ENCODE peak calls at places on chromosomes 13 and 19, in six cellular contexts. N is adrenal gland, Y is A549, P is esophagus squamous epithelium, D is upper lobe of left lung, U is heart left ventricle. W is an unnamed sample.

GRCh38 chr13:80337011-80337688 is 3.8 kb downstream of the SPRY2 start:
- DNase-seq in P (no peak), N (no peak), Y (no peak), U (no peak), D (peak; percentile 73), W (no peak)

GRCh38 chr13:112103971-112104872 is 37.3 kb downstream of the SOX1 start:
- DNase-seq in Y (no peak), U (no peak), D (peak; percentile 81), N (no peak), P (no peak), W (no peak)

GRCh38 chr19:54189020-54189667 is at the start of gene MBOAT7:
- DNase-seq in P (no peak), N (no peak), U (no peak), Y (no peak), D (peak; percentile 96), W (no peak)

GRCh38 chr13:99395436-99395835 is 88.2 kb upstream of the GPR183 start:
- DNase-seq in U (no peak), P (no peak), D (no peak), Y (no peak), N (no peak), W (no peak)

GRCh38 chr13:111204438-111205177 is 89.5 kb downstream of the ARHGEF7 start:
- DNase-seq in D (peak; percentile 50), P (no peak), U (no peak), N (no peak), Y (no peak), W (no peak)

GRCh38 chr19:6479836-6480398 is 1.7 kb downstream of the DENND1C start:
- DNase-seq in P (no peak), U (no peak), D (no peak), N (no peak), Y (no peak), W (no peak)

GRCh38 chr13:49020940-49021548 is 45.3 kb downstream of the FNDC3A start:
- DNase-seq in D (no peak), U (no peak), P (no peak), N (no peak), Y (no peak), W (no peak)

GRCh38 chr19:13212759-13213330 is 62.6 kb downstream of the IER2 start:
- DNase-seq in U (peak; percentile 40), D (no peak), P (no peak), N (peak; percentile 37), Y (peak; percentile 76), W (peak; percentile 52)

GRCh38 chr19:4379383-4380253 is 20.7 kb downstream of the SH3GL1 start:
- DNase-seq in Y (peak; percentile 52), N (peak; percentile 30), P (no peak), U (no peak), D (peak; percentile 45), W (no peak)

GRCh38 chr19:54517483-54517882 is 14.9 kb downstream of the LAIR2 start:
- DNase-seq in N (peak; percentile 44), P (no peak), Y (peak; percentile 40), U (peak; percentile 59), D (no peak), W (peak; percentile 58)

GRCh38 chr19:10502524-10503001 is 593 bp downstream of the KEAP1 start:
- DNase-seq in D (peak; percentile 98), U (peak; percentile 96), P (peak; percentile 57), N (peak; percentile 94), Y (peak; percentile 87), W (peak; percentile 94)
- TF ChIP-seq POLR2A in D (peak; percentile 66), U (peak; percentile 60), P (peak; percentile 73), N (peak; percentile 90), Y (peak; percentile 39), W (no peak)

DNA sequence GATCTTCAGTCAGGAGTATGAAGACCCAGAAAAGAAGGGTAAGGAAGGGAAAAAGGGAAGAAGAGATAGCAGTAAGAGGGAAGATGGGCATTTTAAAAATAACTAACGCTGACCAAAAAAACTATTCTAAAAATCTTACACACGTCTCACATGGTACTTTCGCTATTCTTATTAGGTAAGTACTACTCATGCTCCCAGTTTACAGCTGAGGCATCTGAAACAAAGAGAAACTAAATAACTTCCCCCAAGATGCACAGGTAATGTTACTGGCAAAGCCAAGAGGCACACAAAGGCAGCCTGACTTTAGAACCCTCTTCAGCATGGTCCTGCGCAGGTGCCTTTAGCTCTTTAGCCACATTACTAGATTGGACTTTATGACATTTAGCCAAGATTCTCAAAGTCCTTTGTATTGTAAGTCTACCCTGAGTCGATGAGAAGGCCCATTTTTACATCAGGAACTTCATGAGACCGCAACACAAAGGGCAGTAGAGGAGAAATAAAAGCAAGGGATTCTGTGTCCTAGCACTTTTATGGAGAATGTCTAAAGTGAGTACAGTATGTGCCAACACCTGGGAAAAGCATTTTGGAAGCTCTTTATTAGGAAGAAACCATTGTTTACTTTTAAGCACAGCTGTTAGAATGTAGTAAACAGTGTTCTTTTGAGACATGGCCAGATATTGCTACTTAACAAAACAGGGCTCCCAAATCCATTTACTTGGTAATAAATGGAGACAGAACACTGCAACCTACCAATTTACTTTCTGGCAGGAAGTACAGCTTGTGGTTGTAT is 250.8 kb downstream of the KCTD12 start:
- DNase-seq in U (no peak), D (no peak), P (no peak), Y (no peak), N (no peak), W (no peak)
- TF ChIP-seq CTCF in U (no peak), D (no peak), P (no peak), Y (no peak), N (no peak), W (no peak)

DNA sequence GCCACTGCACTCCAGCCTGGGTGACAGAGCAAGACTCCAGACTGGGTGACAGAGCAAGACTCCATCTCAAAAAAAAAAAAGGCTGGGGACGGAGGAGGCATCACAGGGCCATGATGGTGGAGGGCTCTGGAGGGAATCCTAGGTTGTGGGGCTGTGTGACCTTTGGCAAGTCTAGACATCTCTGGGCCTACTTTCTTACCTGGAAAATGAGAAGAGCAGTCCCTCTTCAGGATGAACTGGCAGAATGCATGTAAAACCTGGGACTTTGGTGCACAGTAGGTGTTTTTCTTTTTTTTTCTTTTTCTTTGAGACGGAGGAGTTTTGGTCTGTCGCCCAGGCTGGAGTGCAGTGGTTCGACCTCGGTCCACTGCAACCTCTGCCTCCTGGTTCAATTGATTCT is 13.7 kb downstream of the CIB3 start:
- DNase-seq in Y (no peak), N (no peak), P (no peak), D (no peak), U (no peak), W (no peak)
- H3K9me3 ChIP-seq in Y (no peaks in the 10 kb centered on the region), N (no peaks in the 10 kb centered on the region), P (no peaks in the 10 kb centered on the region), D (no peaks in the 10 kb centered on the region), U (no peaks in the 10 kb centered on the region), W (no peaks in the 10 kb centered on the region)

GRCh38 chr19:35267818-35268545 is 780 bp upstream of the USF2 start:
- DNase-seq in Y (peak; percentile 87), P (no peak), D (peak; percentile 97), U (peak; percentile 86), N (peak; percentile 77), W (peak; percentile 69)

GRCh38 chr19:35269425-35270117 is 809 bp downstream of the USF2 start:
- DNase-seq in Y (peak; percentile 97), U (peak; percentile 89), N (peak; percentile 89), P (no peak), D (peak; percentile 95), W (peak; percentile 89)

GRCh38 chr19:35270381-35270811 is 1.6 kb downstream of the USF2 start:
- DNase-seq in N (no peak), D (peak; percentile 67), U (no peak), P (no peak), Y (no peak), W (no peak)

GRCh38 chr19:35266904-35267817 is 1.6 kb upstream of the USF2 start:
- DNase-seq in Y (peak; percentile 56), P (no peak), D (peak; percentile 90), N (peak; percentile 65), U (peak; percentile 65), W (peak; percentile 68)

GRCh38 chr19:35268546-35269424 is at the start of gene USF2:
- DNase-seq in Y (peak; percentile 93), U (peak; percentile 83), D (peak; percentile 92), P (no peak), N (peak; percentile 83), W (peak; percentile 84)
- TF ChIP-seq POLR2A in Y (peak; percentile 48), U (no peak), D (no peak), P (no peak), N (peak; percentile 66), W (no peak)

GRCh38 chr13:41384749-41385503 is 72.4 kb upstream of the RGCC start:
- DNase-seq in D (peak; percentile 42), Y (peak; percentile 2), U (no peak), P (no peak), N (no peak), W (no peak)
- TF ChIP-seq CTCF in D (no peak), Y (peak; percentile 33), U (peak; percentile 20), P (peak; percentile 35), N (peak; percentile 45), W (peak; percentile 27)

GRCh38 chr19:27676877-27677276 is 1536.1 kb downstream of the UQCRFS1 start:
- DNase-seq in P (no peak), D (no peak), N (no peak), Y (no peak), U (peak; percentile 46), W (no peak)

GRCh38 chr19:27673986-27674385 is 1539.0 kb downstream of the UQCRFS1 start:
- DNase-seq in Y (no peak), P (no peak), D (no peak), N (no peak), U (peak; percentile 1), W (no peak)

GRCh38 chr19:27674701-27675100 is 1538.2 kb downstream of the UQCRFS1 start:
- DNase-seq in U (no peak), Y (no peak), P (no peak), D (no peak), N (no peak), W (no peak)

GRCh38 chr19:27676334-27676733 is 1536.6 kb downstream of the UQCRFS1 start:
- DNase-seq in D (no peak), U (no peak), N (no peak), Y (no peak), P (no peak), W (no peak)

GRCh38 chr19:27675771-27676170 is 1537.2 kb downstream of the UQCRFS1 start:
- DNase-seq in D (no peak), N (no peak), U (no peak), P (no peak), Y (no peak), W (no peak)
- H3K9me3 ChIP-seq in D (no peaks in the 10 kb centered on the region), N (no peaks in the 10 kb centered on the region), U (peaks cover 2% of the 10 kb centered on the region), P (peaks cover 8% of the 10 kb centered on the region), Y (peaks cover 34% of the 10 kb centered on the region), W (no peaks in the 10 kb centered on the region)

GRCh38 chr19:56566904-56567273 is 379 bp upstream of the ZNF470 start:
- DNase-seq in Y (peak; percentile 66), P (no peak), N (peak; percentile 50), U (peak; percentile 70), D (peak; percentile 92), W (peak; percentile 78)

GRCh38 chr19:56562766-56563165 is 4.5 kb upstream of the ZNF470 start:
- DNase-seq in N (no peak), U (no peak), D (no peak), Y (no peak), P (no peak), W (no peak)

GRCh38 chr19:56567274-56568120 is at the start of gene ZNF470:
- DNase-seq in U (peak; percentile 96), Y (peak; percentile 93), P (peak; percentile 73), D (peak; percentile 97), N (peak; percentile 94), W (peak; percentile 98)
- TF ChIP-seq POLR2A in U (peak; percentile 63), Y (peak; percentile 57), P (peak; percentile 27), D (no peak), N (peak; percentile 46), W (no peak)

GRCh38 chr19:18428837-18429674 is 8.9 kb downstream of the ISYNA1 start:
- DNase-seq in Y (peak; percentile 84), U (peak; percentile 82), N (peak; percentile 87), P (no peak), D (peak; percentile 96), W (peak; percentile 91)
- TF ChIP-seq CTCF in Y (no peak), U (no peak), N (no peak), P (no peak), D (no peak), W (no peak)

GRCh38 chr19:8806661-8807060 is 25.4 kb downstream of the ZNF558 start:
- DNase-seq in U (no peak), N (no peak), P (no peak), D (no peak), Y (peak; percentile 5), W (no peak)
- H3K9me3 ChIP-seq in U (peaks cover 100% of the 10 kb centered on the region), N (peaks cover 21% of the 10 kb centered on the region), P (peaks cover 85% of the 10 kb centered on the region), D (peaks cover 89% of the 10 kb centered on the region), Y (peaks cover 72% of the 10 kb centered on the region), W (no peaks in the 10 kb centered on the region)